ENCODE peak calls at places on chromosomes 16 and 17, in six cellular contexts. C, D, Q, P, F and S are unnamed samples.

GRCh38 chr17:45291170-45291805 is 25.5 kb downstream of the MAP3K14 start:
- DNase-seq in C (no peak), D (peak), Q (no peak), P (no peak), F (no peak), S (no peak)

GRCh38 chr16:27285676-27286196 is 17.2 kb upstream of the NSMCE1 start:
- DNase-seq in C (no peak), D (peak), Q (no peak), P (no peak), F (no peak), S (no peak)

GRCh38 chr17:81178136-81179091 is 12.4 kb upstream of the AATK start:
- DNase-seq in C (no peak), D (no peak), Q (no peak), P (no peak), F (no peak), S (no peak)

GRCh38 chr17:1573932-1574696 is 11.5 kb upstream of the PITPNA start:
- DNase-seq in C (peak), D (peak), Q (peak), P (peak), F (peak), S (no peak)

GRCh38 chr16:84485255-84486010 is 19.0 kb downstream of the MEAK7 start:
- DNase-seq in C (no peak), D (no peak), Q (no peak), P (no peak), F (no peak), S (no peak)

GRCh38 chr16:89122322-89122831 is 28.7 kb downstream of the ACSF3 start:
- DNase-seq in C (no peak), D (no peak), Q (no peak), P (peak), F (peak), S (no peak)

GRCh38 chr17:67435122-67435521 is 58.0 kb downstream of the PITPNC1 start:
- DNase-seq in C (no peak), D (peak), Q (no peak), P (no peak), F (no peak), S (no peak)

GRCh38 chr16:57883480-57883879 is 81.2 kb upstream of the KIFC3 start:
- DNase-seq in C (no peak), D (no peak), Q (no peak), P (no peak), F (no peak), S (no peak)

GRCh38 chr17:8726951-8727555 is 17.6 kb downstream of the CCDC42 start:
- DNase-seq in C (no peak), D (peak), Q (no peak), P (no peak), F (no peak), S (no peak)

GRCh38 chr16:29702307-29702706 is 23.3 kb downstream of the QPRT start:
- DNase-seq in C (no peak), D (no peak), Q (no peak), P (no peak), F (no peak), S (no peak)

GRCh38 chr17:43224146-43224705 is 4.2 kb downstream of the CCDC200 start:
- DNase-seq in C (no peak), D (no peak), Q (no peak), P (no peak), F (no peak), S (no peak)